ENCODE peak calls at places on chromosomes 16 and 17, in six cellular contexts. K, W, S, B, C and G are unnamed samples.

GRCh38 chr17:74430385-74430705 is 1.5 kb upstream of the GPRC5C start:
- DNase-seq in K (no peak), W (no peak), S (no peak), B (no peak), C (no peak), G (no peak)

GRCh38 chr17:82342361-82343079 is 9.0 kb upstream of the SECTM1 start:
- DNase-seq in K (no peak), W (no peak), S (no peak), B (no peak), C (no peak), G (no peak)

GRCh38 chr16:74309789-74310781 is 13.5 kb downstream of the PSMD7 start:
- DNase-seq in K (peak; percentile 76), W (peak; percentile 46), S (no peak), B (peak; percentile 67), C (peak; percentile 67), G (no peak)

GRCh38 chr16:68079616-68080344 is 5.4 kb upstream of the NFATC3 start:
- DNase-seq in K (no peak), W (peak; percentile 93), S (peak; percentile 60), B (no peak), C (peak; percentile 70), G (peak; percentile 44)

GRCh38 chr17:4074831-4075495 is 67.9 kb downstream of the ZZEF1 start:
- DNase-seq in K (peak; percentile 73), W (peak; percentile 12), S (no peak), B (peak; percentile 55), C (peak; percentile 61), G (no peak)

GRCh38 chr17:80187493-80187892 is 17.7 kb downstream of the CARD14 start:
- DNase-seq in K (no peak), W (peak; percentile 58), S (no peak), B (peak; percentile 67), C (no peak), G (no peak)

GRCh38 chr16:88340755-88341150 is 42.0 kb upstream of the ZNF469 start:
- DNase-seq in K (no peak), W (no peak), S (no peak), B (no peak), C (no peak), G (no peak)

GRCh38 chr17:78378225-78379133 is at the start of gene PGS1:
- DNase-seq in K (peak; percentile 86), W (peak; percentile 85), S (peak; percentile 79), B (peak; percentile 71), C (peak; percentile 90), G (peak; percentile 80)

GRCh38 chr17:19412984-19413383 is 2.0 kb downstream of the RNF112 start:
- DNase-seq in K (no peak), W (no peak), S (no peak), B (no peak), C (no peak), G (no peak)

GRCh38 chr16:46688101-46688656 is 799 bp downstream of the VPS35 start:
- DNase-seq in K (no peak), W (peak; percentile 55), S (no peak), B (peak; percentile 27), C (no peak), G (no peak)

GRCh38 chr16:3182608-3183444 is 5.2 kb upstream of the OR1F1 start:
- DNase-seq in K (peak; percentile 77), W (no peak), S (no peak), B (peak; percentile 46), C (peak; percentile 65), G (no peak)

GRCh38 chr17:10119203-10120112 is 78.9 kb downstream of the GAS7 start:
- DNase-seq in K (peak; percentile 45), W (no peak), S (no peak), B (no peak), C (peak; percentile 42), G (no peak)

GRCh38 chr16:11224096-11224893 is 31.7 kb downstream of the SOCS1 start:
- DNase-seq in K (peak; percentile 47), W (peak; percentile 81), S (peak; percentile 33), B (no peak), C (peak; percentile 87), G (peak; percentile 34)

GRCh38 chr17:58105093-58105492 is 21.9 kb downstream of the DYNLL2 start:
- DNase-seq in K (no peak), W (no peak), S (no peak), B (no peak), C (no peak), G (no peak)

GRCh38 chr16:12925026-12925425 is 23.6 kb downstream of the SHISA9 start:
- DNase-seq in K (no peak), W (no peak), S (no peak), B (no peak), C (no peak), G (no peak)

GRCh38 chr16:29806641-29807425 is 504 bp downstream of the MAZ start:
- DNase-seq in K (peak; percentile 76), W (peak; percentile 54), S (no peak), B (no peak), C (no peak), G (peak; percentile 55)

GRCh38 chr17:30000001-30000754 is 58.7 kb downstream of the EFCAB5 start:
- DNase-seq in K (no peak), W (no peak), S (no peak), B (peak; percentile 37), C (no peak), G (no peak)

GRCh38 chr17:57432507-57433277 is 176.4 kb downstream of the MSI2 start:
- DNase-seq in K (no peak), W (no peak), S (no peak), B (no peak), C (no peak), G (no peak)

GRCh38 chr17:29125651-29126050 is 54.5 kb downstream of the MYO18A start:
- DNase-seq in K (no peak), W (no peak), S (no peak), B (no peak), C (no peak), G (no peak)

GRCh38 chr17:65020284-65020683 is 36.3 kb downstream of the GNA13 start:
- DNase-seq in K (no peak), W (no peak), S (no peak), B (peak; percentile 64), C (no peak), G (no peak)

GRCh38 chr17:7848665-7849184 is 6.1 kb upstream of the TMEM88 start:
- DNase-seq in K (no peak), W (no peak), S (no peak), B (no peak), C (no peak), G (no peak)

GRCh38 chr17:14506364-14506763 is 205.5 kb downstream of the HS3ST3B1 start:
- DNase-seq in K (no peak), W (no peak), S (no peak), B (no peak), C (no peak), G (no peak)

GRCh38 chr17:27326051-27326450 is 32.1 kb downstream of the WSB1 start:
- DNase-seq in K (no peak), W (no peak), S (no peak), B (no peak), C (no peak), G (no peak)

GRCh38 chr16:79618712-79619050 is 18.1 kb upstream of the MAF start:
- DNase-seq in K (no peak), W (no peak), S (no peak), B (no peak), C (no peak), G (no peak)

GRCh38 chr16:56298948-56299602 is 107.8 kb downstream of the GNAO1 start:
- DNase-seq in K (no peak), W (peak; percentile 42), S (no peak), B (no peak), C (no peak), G (no peak)

GRCh38 chr17:81094224-81094743 is 59.3 kb downstream of the BAIAP2 start:
- DNase-seq in K (no peak), W (no peak), S (no peak), B (no peak), C (no peak), G (no peak)

GRCh38 chr17:34841467-34841866 is 119.8 kb downstream of the CCT6B start:
- DNase-seq in K (no peak), W (no peak), S (no peak), B (no peak), C (no peak), G (no peak)
- TF ChIP-seq CTCF in K (peak; percentile 18), W (no peak), S (no peak), B (no peak), C (no peak), G (no peak)

DNA sequence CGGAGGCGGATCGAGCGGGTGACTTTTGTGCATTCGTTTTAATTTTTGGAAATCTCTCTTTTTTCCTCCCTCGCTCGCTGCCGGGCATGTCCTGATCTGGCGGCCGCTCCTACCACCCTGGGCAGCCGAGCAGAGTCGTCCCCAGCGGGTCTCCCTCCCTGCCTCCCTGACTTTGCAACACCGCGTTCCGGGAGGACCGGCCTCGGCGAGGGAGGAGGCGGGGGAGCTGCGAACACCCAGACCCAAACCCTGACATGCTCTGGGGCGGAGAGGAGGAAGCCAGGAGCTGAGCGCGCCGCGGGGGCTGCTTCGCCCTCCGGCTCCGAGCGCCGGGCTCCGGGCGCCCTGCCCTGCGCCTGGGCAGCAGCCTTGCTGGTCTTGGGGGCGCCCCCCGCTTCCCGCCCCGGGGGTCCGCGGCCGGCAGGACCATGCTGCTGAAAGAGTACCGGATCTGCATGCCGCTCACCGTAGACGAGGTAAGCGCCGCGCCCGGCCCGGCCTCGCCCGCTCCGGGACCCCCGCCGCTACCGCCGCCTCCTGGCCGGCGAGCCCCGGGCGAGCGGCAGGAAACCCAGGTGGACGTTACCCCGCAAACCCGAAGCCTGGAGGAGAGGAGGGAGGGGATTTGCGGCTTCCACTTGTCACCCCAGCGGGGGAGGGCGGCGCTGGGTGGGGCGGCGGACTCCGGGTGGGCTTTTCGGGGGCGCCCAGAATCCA is 804 bp downstream of the PITPNC1 start:
- DNase-seq in K (peak; percentile 60), W (peak; percentile 47), S (peak; percentile 46), B (peak; percentile 46), C (peak; percentile 69), G (peak; percentile 54)
- TF ChIP-seq CTCF in K (peak; percentile 25), W (peak; percentile 36), S (peak; percentile 19), B (peak; percentile 37), C (peak; percentile 35), G (no peak)

GRCh38 chr16:16933861-16934260 is 536.9 kb downstream of the XYLT1 start:
- DNase-seq in K (peak; percentile 76), W (no peak), S (no peak), B (no peak), C (no peak), G (no peak)
- TF ChIP-seq CTCF in K (peak; percentile 46), W (no peak), S (no peak), B (no peak), C (no peak), G (no peak)

GRCh38 chr16:57527027-57527426 is 9.3 kb downstream of the CCDC102A start:
- DNase-seq in K (peak; percentile 37), W (no peak), S (no peak), B (no peak), C (no peak), G (no peak)
- TF ChIP-seq CTCF in K (peak; percentile 9), W (no peak), S (no peak), B (no peak), C (no peak), G (no peak)

DNA sequence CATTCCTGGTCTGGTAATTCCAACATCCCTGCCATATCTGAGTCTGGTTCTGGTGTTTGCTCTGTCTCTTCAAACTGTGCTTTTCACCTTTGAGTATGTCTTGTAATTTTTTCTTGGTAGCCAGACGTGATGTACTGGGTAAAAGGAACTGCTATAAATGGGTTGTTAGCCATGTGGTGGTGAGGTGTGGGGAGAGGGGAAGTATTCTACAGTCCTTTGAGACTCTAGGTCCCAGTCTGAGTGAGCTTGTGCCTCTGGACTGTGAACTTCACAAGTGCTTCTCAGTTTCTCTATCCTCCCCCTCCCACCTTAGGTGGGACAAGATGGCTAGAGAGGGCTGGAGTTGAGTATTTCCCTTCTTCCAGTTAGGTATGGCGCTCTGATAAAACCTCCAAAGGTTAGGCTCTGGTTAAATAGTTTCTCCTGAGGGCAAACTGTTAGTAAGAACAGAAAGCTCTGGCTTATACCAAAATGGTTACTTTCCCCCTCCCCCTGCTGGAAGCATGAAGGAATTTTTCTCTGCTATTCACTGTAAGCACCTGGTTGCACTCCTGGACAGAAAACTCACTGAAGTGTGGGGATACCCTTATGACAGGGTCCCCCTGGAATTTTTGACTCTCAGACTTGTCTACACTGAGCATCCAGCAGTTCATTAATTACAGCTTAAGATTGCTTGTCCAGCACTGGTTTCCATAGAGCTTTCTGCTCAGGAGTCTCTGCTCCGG is 87.8 kb downstream of the MARCHF10 start:
- DNase-seq in K (peak; percentile 66), W (no peak), S (no peak), B (no peak), C (no peak), G (no peak)
- TF ChIP-seq CTCF in K (peak; percentile 54), W (no peak), S (no peak), B (peak; percentile 38), C (no peak), G (no peak)